ENCODE peak calls at places on chromosomes 2 and 18, in five cellular contexts. S is HepG2, G is K562, B is HCT116, V is GM12878. U is an unnamed sample.

GRCh38 chr2:58992062-58992736 is 751.1 kb upstream of the FANCL start:
- DNase-seq in V (no peak), B (no peak), G (no peak), S (peak), U (no peak)

GRCh38 chr18:52334896-52335295 is 5.1 kb upstream of the DCC start:
- DNase-seq in S (no peak), V (no peak), G (no peak), B (no peak), U (no peak)

GRCh38 chr2:188091235-188091634 is 200.4 kb upstream of the GULP1 start:
- DNase-seq in G (no peak), S (no peak), V (no peak), B (no peak), U (no peak)

GRCh38 chr2:235523486-235524150 is 29.8 kb downstream of the AGAP1 start:
- DNase-seq in V (no peak), G (no peak), B (no peak), S (no peak), U (no peak)

GRCh38 chr2:216486708-216487107 is 11.9 kb upstream of the RPL37A start:
- DNase-seq in S (no peak), B (no peak), G (no peak), V (no peak), U (no peak)

GRCh38 chr2:9613291-9613690 is 17.5 kb downstream of the YWHAQ start:
- DNase-seq in G (no peak), V (no peak), B (no peak), S (no peak), U (no peak)

GRCh38 chr2:119469661-119470297 is 38.1 kb downstream of the TMEM37 start:
- DNase-seq in V (no peak), S (peak), B (no peak), G (no peak), U (no peak)

GRCh38 chr2:6893876-6894482 is 16.4 kb downstream of the RSAD2 start:
- DNase-seq in G (peak), V (no peak), S (no peak), B (no peak), U (no peak)

GRCh38 chr18:13260114-13260926 is 41.8 kb downstream of the LDLRAD4 start:
- DNase-seq in V (no peak), G (no peak), S (no peak), B (no peak), U (no peak)

DNA sequence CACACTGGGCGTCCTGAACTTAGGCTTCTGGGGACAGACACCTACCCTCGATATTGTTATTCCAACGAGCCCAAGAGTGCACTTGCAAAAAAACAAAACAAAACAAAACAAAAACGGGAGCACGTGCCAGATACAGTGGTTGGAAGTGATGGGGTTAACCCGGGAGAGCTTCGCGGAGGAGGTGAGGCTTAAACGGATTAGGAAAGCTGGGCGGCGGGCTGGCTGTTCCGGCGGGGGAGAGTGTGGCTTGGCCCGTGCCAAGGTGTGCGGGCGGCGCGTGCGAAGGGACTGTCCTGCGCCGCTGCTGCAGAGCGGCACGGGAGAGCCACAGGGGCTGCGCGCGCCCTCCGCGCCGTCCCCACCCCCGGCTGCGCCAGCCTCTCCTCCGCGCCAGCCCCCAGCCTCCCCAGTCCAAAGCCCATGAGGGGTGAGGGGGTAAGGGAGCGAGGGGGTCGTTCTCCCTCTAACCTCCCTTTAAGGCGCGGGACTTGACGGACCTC is 1.5 kb upstream of the SLC30A3 start:
- DNase-seq in S (no peak), V (no peak), G (no peak), B (no peak), U (peak)
- TF ChIP-seq EZH2 in S (peak), V (no peak), G (no peak), B (no peak), U (peak)

DNA sequence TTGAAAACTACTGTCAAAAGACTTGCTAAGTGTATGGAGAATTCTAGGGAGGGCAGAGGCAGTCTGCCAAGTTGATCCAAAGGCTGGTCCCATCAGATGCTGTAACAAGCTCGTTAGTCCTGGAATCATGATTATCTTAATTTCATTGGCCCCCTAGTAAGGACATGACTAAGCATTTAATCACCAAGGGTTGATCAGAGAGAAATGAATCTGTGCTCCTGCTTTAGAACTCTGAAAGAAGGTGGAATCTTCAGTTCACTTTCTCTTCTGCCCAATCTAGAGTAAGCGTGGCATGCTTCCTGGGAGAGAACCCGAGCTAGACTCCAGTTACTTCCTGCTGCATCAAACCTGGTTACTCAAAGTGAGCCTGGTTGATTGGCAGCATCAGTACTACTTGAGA is 26.7 kb downstream of the LYPD6B start:
- DNase-seq in G (no peak), S (no peak), V (no peak), B (no peak), U (no peak)
- TF ChIP-seq ZNF274 in G (no peak), S (no peak), V (no peak), B (no peak), U (no peak)

GRCh38 chr2:218982312-218983262 is 2.4 kb downstream of the FEV start:
- DNase-seq in B (no peak), G (no peak), S (no peak), V (no peak), U (peak)

GRCh38 chr2:218985021-218985324 is at the start of gene FEV:
- DNase-seq in G (no peak), S (no peak), V (no peak), B (no peak), U (no peak)

GRCh38 chr2:218983971-218984238 is 1.1 kb downstream of the FEV start:
- DNase-seq in S (no peak), V (no peak), B (no peak), G (no peak), U (no peak)

GRCh38 chr2:218984239-218985020 is 554 bp downstream of the FEV start:
- DNase-seq in V (no peak), B (no peak), G (no peak), S (no peak), U (no peak)

GRCh38 chr2:218983263-218983970 is 1.6 kb downstream of the FEV start:
- DNase-seq in V (no peak), G (no peak), S (no peak), B (no peak), U (no peak)
- TF ChIP-seq EZH2 in V (peak), G (no peak), S (peak), B (no peak), U (peak)

DNA sequence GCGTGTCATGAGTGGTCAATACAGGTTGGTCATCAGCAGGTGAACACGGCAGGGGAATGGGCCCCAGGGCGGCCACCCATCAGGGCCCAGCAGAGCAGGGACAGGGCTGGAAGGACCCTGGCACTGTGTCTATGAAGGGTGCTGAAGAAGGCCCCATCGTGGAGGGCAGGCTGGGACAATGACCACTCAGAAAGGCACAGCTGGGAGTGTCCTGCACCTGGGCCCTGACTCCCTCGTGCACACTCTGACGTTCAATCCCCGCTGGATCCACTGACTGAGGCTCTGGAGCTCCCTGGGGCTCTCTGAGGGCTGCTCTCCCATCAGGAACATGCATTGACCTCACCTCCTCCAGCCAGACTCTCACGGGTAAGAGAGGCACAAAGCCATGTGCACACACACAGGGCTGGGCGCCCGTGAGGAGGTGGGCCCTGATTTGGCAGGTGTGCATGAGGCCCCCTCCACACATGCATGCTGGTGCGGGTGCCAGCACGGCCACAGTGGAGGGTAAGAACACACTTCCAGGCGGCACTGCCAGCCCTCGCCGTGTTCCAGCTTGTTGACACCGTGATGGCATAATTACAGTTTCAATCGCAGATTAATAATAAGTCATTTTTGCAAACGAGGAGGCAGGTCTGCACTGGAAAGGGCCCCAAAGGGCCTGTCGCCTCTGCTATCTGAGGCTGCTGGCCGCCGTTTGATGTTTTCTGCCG is 58.5 kb downstream of the SMAD7 start:
- DNase-seq in S (no peak), V (no peak), B (no peak), G (no peak), U (no peak)
- TF ChIP-seq ZNF274 in S (no peak), V (no peak), B (no peak), G (no peak), U (no peak)

DNA sequence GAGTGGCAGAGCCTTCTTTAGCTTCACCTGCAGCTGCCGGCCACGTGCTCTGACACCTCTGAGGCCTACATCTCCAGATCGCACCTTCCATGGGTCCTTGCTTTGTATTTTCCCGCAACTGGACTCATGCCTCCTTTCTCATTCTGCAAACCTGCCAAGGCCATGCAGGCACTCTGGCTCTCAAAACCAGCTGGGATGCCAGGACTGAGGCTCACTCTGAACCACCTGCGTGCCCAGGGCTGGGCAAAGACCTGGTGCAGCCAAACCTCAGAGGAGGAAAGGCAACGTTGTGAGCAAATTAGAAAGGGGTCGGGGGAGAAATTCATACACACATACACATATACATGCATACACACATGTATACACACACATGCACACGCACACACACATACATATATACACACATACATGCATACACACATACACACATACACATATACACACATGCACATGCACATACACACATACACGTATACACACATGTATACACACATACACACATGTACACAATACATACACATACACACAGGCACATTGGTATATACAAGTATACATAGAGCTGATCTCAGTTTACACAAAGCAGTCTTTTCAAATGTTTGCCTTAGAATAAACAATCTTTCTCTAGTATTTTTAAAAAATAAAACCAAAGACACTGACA is 125.2 kb downstream of the RTP5 start:
- DNase-seq in S (no peak), G (no peak), B (no peak), V (no peak), U (no peak)
- TF ChIP-seq EZH2 in S (no peak), G (no peak), B (no peak), V (no peak), U (no peak)

DNA sequence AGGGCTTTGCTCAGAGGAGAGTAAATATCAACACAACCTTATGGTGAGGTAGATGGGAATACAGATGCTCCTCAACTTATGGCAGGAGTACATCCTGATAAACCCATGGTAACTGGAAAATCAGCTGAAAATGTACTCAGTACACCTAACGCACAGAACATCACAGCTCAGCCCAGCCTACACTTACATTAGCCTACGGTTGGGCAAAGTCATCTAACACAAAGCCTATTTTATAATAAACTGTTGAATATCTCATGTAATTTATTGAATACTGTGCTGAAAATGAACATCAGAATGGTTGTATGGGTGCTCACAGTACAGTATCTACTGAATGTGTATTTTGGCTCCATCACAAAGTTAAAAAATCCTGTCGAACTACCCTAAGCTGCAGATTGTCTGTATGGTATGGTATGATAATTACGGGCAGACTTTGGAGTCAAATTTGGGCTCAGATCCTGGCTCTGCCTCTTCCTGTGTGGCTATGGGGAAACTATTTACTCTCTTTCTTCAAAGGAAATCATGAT is 120.3 kb upstream of the LYPD1 start:
- DNase-seq in G (no peak), B (no peak), V (no peak), S (no peak), U (no peak)
- TF ChIP-seq ZNF274 in G (no peak), B (no peak), V (no peak), S (no peak), U (no peak)

DNA sequence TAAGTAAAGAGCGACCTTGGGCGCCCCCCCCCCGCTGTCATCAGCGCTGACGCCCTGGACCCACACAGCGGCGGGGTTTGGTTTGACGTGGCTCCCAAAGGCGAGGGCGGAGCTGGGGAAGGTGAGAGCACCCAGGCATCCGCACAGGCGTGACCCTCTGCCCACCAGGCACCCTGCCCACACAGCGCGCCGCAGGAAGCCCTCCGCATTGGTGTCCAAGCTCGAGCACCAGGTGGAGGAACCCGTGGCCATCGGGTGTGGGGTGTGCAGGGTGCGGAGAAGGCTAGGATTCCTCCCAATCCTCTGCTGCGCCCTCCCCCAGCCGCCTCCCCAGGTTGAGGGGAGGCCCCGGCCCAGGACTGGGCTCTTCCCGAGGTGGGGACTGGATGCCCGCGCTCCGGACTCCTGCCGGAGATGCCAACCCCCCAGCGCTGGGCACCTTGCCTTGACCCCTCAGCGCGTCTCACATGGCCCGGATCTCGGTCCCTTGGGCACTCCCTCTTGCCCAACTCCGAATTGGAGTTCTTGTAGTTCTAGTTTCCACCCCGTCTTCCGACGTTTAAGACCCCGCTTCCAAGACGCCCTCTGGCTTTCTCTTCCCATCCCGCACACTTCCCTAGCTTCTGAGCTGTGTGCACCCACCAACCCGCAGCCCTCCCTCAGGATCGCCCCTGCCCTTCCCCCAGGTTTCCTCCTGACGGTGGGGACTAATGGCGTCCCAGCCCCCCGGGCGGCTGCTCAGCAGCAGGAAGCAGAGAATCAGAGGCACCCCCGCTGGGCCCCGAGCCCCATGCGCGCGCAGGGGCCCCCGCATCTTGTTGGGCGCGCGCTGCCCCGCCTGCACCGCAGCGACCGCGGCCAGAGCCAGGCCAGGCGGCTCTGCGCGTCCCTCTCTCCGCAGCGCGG is 25.9 kb upstream of the RESP18 start:
- DNase-seq in S (no peak), G (peak), V (no peak), B (no peak), U (no peak)
- TF ChIP-seq EZH2 in S (peak), G (no peak), V (no peak), B (no peak), U (peak)

GRCh38 chr2:57544626-57545025 is 502.0 kb upstream of the VRK2 start:
- DNase-seq in V (no peak), B (no peak), S (no peak), G (no peak), U (no peak)

GRCh38 chr2:57542081-57542480 is 504.5 kb upstream of the VRK2 start:
- DNase-seq in G (no peak), S (no peak), V (no peak), B (no peak), U (no peak)

GRCh38 chr2:57546478-57546877 is 500.1 kb upstream of the VRK2 start:
- DNase-seq in B (no peak), V (no peak), G (no peak), S (no peak), U (no peak)

DNA sequence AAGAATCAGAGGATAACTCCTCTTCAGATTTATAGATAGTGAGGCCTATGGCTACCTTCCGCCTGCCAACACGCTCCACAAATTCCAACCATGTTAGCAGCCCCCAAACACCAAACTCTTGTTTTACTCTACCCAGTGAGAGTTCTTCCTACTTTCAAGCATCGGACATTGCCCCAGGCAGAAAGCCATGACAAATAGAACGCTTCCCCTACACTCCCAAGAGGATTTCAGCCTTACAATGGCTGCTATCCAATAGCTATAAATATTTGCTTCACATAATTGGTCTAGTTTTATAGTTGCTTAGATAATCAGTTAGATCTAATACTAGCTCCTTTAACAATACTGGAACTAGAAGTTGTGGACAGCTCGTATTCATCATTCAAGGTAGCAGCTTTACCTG is 503.4 kb upstream of the VRK2 start:
- DNase-seq in G (no peak), S (no peak), V (no peak), B (no peak), U (no peak)
- TF ChIP-seq ZNF274 in G (no peak), S (no peak), V (no peak), B (no peak), U (no peak)

DNA sequence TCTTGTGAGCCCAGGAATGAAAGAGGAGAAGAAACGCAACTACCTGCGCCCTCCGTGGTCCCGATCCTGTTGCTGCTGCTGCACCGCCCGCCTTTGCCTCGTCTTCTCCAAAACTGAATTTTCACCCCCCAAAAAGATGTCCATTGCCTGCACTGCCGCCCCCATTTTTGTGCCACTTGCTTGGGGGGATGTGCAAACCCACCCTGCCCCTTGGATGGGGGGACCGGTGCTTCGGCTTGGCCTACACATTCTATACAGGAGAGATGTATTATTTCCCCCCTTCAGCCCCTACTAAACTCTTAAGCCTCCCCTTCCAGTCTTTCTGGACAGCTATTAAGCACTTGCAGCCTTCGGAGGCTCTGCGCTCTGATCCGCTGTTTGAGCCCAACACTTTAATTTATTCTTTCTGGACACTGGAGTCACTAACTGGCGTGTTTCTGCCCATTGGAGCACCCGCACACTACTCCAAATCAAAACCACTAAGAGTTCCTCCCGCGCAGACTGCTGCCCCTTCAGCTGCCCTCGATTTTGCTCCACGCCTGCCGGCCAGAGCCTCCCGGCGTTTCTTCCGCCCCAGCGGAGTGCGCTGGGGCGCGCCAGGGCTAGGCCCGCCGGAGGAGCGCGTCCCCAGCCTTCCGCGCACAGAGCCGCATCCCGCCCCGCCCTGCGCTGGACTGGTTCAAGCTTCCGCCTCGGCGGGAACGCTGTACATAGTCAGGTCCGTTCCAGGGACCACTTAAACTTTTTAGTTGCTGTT is 5.9 kb downstream of the OTX1 start:
- DNase-seq in B (no peak), G (no peak), V (no peak), S (no peak), U (peak)
- TF ChIP-seq EZH2 in B (no peak), G (no peak), V (peak), S (no peak), U (peak)

U was measured in H1.